ENCODE peak calls at places on chromosomes 12 and 14, in nine cellular contexts. One of them, this sample, is unnamed.

GRCh38 chr14:68947802-68948201 is 31.3 kb downstream of the ACTN1 start:
- DNase-seq in sigmoid colon: peak; percentile 93
- DNase-seq in A549: peak; percentile 76
- DNase-seq in breast epithelium: no peak
- DNase-seq in Peyer's patch: peak; percentile 79
- DNase-seq in right lobe of liver: no peak
- DNase-seq in esophagus squamous epithelium: no peak
- DNase-seq in ovary: no peak
- DNase-seq in endothelial cell of umbilical vein: no peak
- DNase-seq in this sample: peak; percentile 80

GRCh38 chr12:120445911-120446909 is at the start of the genes GATC and TRIAP1:
- DNase-seq in endothelial cell of umbilical vein: peak; percentile 92
- DNase-seq in ovary: peak; percentile 81
- DNase-seq in A549: peak; percentile 89
- DNase-seq in right lobe of liver: peak; percentile 89
- DNase-seq in Peyer's patch: peak; percentile 91
- DNase-seq in breast epithelium: peak; percentile 83
- DNase-seq in esophagus squamous epithelium: peak; percentile 21
- DNase-seq in sigmoid colon: peak; percentile 87
- DNase-seq in this sample: peak; percentile 86

GRCh38 chr12:124752437-124753229 is 111.0 kb downstream of the SCARB1 start:
- DNase-seq in esophagus squamous epithelium: no peak
- DNase-seq in sigmoid colon: no peak
- DNase-seq in right lobe of liver: no peak
- DNase-seq in breast epithelium: no peak
- DNase-seq in ovary: no peak
- DNase-seq in A549: no peak
- DNase-seq in Peyer's patch: no peak
- DNase-seq in endothelial cell of umbilical vein: no peak
- DNase-seq in this sample: no peak

GRCh38 chr14:39034481-39035296 is 68.3 kb downstream of the SEC23A start:
- DNase-seq in breast epithelium: no peak
- DNase-seq in endothelial cell of umbilical vein: peak; percentile 53
- DNase-seq in esophagus squamous epithelium: no peak
- DNase-seq in Peyer's patch: peak; percentile 58
- DNase-seq in right lobe of liver: no peak
- DNase-seq in ovary: no peak
- DNase-seq in A549: peak; percentile 22
- DNase-seq in sigmoid colon: no peak
- DNase-seq in this sample: no peak

GRCh38 chr12:64687816-64688599 is 71.2 kb downstream of the GNS start:
- DNase-seq in breast epithelium: no peak
- DNase-seq in esophagus squamous epithelium: no peak
- DNase-seq in sigmoid colon: peak; percentile 83
- DNase-seq in ovary: no peak
- DNase-seq in Peyer's patch: no peak
- DNase-seq in right lobe of liver: peak; percentile 36
- DNase-seq in A549: no peak
- DNase-seq in endothelial cell of umbilical vein: no peak
- DNase-seq in this sample: no peak

GRCh38 chr12:110355080-110355479 is 48.4 kb downstream of the ANAPC7 start:
- DNase-seq in A549: peak; percentile 74
- DNase-seq in esophagus squamous epithelium: no peak
- DNase-seq in ovary: no peak
- DNase-seq in endothelial cell of umbilical vein: no peak
- DNase-seq in breast epithelium: no peak
- DNase-seq in Peyer's patch: peak; percentile 61
- DNase-seq in right lobe of liver: no peak
- DNase-seq in sigmoid colon: no peak
- DNase-seq in this sample: no peak

GRCh38 chr12:127987199-127987901 is 279.6 kb upstream of the TMEM132C start:
- DNase-seq in A549: no peak
- DNase-seq in sigmoid colon: no peak
- DNase-seq in ovary: no peak
- DNase-seq in right lobe of liver: no peak
- DNase-seq in Peyer's patch: no peak
- DNase-seq in esophagus squamous epithelium: no peak
- DNase-seq in endothelial cell of umbilical vein: no peak
- DNase-seq in breast epithelium: no peak
- DNase-seq in this sample: no peak

GRCh38 chr12:64560395-64561301 is 49.6 kb upstream of the RASSF3 start:
- DNase-seq in esophagus squamous epithelium: no peak
- DNase-seq in breast epithelium: no peak
- DNase-seq in endothelial cell of umbilical vein: peak; percentile 69
- DNase-seq in Peyer's patch: no peak
- DNase-seq in right lobe of liver: no peak
- DNase-seq in sigmoid colon: peak; percentile 21
- DNase-seq in A549: peak; percentile 61
- DNase-seq in ovary: no peak
- DNase-seq in this sample: no peak

GRCh38 chr14:100688598-100689499 is 37.8 kb upstream of the DLK1 start:
- DNase-seq in Peyer's patch: no peak
- DNase-seq in esophagus squamous epithelium: no peak
- DNase-seq in right lobe of liver: no peak
- DNase-seq in endothelial cell of umbilical vein: no peak
- DNase-seq in sigmoid colon: no peak
- DNase-seq in ovary: no peak
- DNase-seq in breast epithelium: no peak
- DNase-seq in A549: peak; percentile 40
- DNase-seq in this sample: no peak

DNA sequence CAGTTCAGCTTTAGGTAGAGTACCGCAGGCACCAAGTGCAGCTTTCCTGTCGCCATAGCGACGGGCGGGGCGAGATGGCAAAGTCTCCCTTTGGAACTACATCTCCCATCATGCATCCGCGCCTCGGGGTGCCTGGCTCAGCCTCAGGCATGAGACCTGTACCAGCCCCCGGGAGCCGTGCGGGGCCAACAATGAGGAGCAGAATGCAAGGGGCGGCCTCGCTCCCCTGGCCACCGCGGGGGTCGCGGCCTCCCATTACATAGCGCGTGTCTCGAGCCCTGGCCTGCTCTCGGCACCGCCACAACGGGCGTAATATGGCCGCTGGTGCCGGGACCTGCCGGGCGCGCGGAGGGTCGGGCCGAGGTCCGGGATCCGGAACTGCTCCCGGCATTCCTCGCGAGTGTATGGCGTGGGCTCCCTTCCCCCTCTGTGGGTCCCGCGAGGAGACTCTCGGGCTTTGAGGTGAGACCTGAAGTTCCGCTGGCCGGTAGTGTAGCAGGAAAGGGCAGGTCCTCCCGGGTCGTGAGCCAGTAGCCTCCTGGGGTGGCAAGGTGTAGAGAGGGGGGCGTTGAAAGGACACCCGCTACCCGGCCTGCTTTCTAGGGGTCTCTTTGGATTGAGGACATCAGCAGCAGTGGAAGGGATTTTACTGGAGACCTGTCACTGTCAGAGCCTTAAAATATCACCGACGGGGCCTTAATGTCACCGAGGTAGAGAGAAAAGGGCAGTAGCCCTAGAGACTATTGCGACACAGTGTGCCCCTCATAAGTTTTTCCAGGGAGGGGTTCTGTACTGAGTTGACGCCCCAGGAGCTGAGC is at the start of gene THTPA:
- DNase-seq in breast epithelium: peak; percentile 84
- DNase-seq in esophagus squamous epithelium: peak; percentile 58
- DNase-seq in Peyer's patch: peak; percentile 98
- DNase-seq in endothelial cell of umbilical vein: peak; percentile 91
- DNase-seq in right lobe of liver: peak; percentile 97
- DNase-seq in A549: peak; percentile 91
- DNase-seq in sigmoid colon: peak; percentile 95
- DNase-seq in ovary: peak; percentile 91
- DNase-seq in this sample: peak; percentile 97
- TF ChIP-seq POLR2A in breast epithelium: no peak
- TF ChIP-seq POLR2A in esophagus squamous epithelium: no peak
- TF ChIP-seq POLR2A in Peyer's patch: peak; percentile 29
- TF ChIP-seq POLR2A in endothelial cell of umbilical vein: peak; percentile 74
- TF ChIP-seq POLR2A in right lobe of liver: no peak
- TF ChIP-seq POLR2A in A549: peak; percentile 75
- TF ChIP-seq POLR2A in sigmoid colon: no peak
- TF ChIP-seq POLR2A in ovary: no peak
- TF ChIP-seq POLR2A in this sample: no peak

GRCh38 chr14:46259536-46259935 is 392.0 kb downstream of the RPL10L start:
- DNase-seq in endothelial cell of umbilical vein: no peak
- DNase-seq in right lobe of liver: no peak
- DNase-seq in breast epithelium: no peak
- DNase-seq in A549: peak; percentile 1
- DNase-seq in sigmoid colon: no peak
- DNase-seq in esophagus squamous epithelium: no peak
- DNase-seq in Peyer's patch: no peak
- DNase-seq in ovary: no peak
- DNase-seq in this sample: no peak
- H3K27ac ChIP-seq in endothelial cell of umbilical vein: no peak overlapping the region
- H3K27ac ChIP-seq in right lobe of liver: no peak overlapping the region
- H3K27ac ChIP-seq in breast epithelium: no peak overlapping the region
- H3K27ac ChIP-seq in A549: no peak overlapping the region
- H3K27ac ChIP-seq in sigmoid colon: no peak overlapping the region
- H3K27ac ChIP-seq in esophagus squamous epithelium: no peak overlapping the region
- H3K27ac ChIP-seq in Peyer's patch: no peak overlapping the region
- H3K27ac ChIP-seq in ovary: no peak overlapping the region
- H3K27ac ChIP-seq in this sample: no peak overlapping the region

DNA sequence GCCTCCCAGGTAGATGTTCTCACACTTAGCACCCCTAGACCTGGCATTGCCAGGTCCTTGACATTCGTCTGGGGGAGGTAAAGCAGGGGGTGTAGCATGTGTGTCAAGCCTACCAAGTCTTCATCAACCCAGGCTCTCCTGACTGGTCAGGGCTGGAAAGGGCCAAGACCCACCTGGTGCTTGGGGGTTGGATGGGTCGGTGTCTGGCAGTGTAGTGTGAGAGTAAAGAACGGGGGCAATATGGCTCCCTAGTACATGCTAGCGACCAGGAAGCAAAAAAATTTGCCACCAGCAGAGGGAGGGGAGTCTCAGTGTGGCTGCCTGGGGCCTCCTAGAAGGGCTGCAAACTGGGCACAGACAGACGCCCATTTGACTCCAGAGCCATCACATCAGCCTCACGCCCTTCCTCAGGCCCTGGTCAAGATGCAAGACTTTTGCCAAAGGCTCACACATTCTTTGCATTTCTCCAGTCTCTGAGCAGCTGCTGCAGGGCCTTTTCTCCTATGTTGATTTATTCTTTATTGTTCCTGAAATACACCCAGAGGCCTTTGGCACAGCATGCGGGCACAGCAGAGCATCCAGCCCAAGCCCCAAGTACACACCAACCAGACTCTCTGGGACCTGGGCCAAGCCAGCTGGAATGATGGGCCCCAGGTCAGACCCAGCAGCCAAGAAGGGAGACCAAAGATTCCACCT is 38.3 kb upstream of the PNMA1 start:
- DNase-seq in right lobe of liver: peak; percentile 95
- DNase-seq in Peyer's patch: peak; percentile 78
- DNase-seq in breast epithelium: peak; percentile 90
- DNase-seq in esophagus squamous epithelium: no peak
- DNase-seq in A549: peak; percentile 53
- DNase-seq in ovary: peak; percentile 75
- DNase-seq in endothelial cell of umbilical vein: peak; percentile 80
- DNase-seq in sigmoid colon: peak; percentile 96
- DNase-seq in this sample: peak; percentile 75
- TF ChIP-seq POLR2A in right lobe of liver: no peak
- TF ChIP-seq POLR2A in Peyer's patch: no peak
- TF ChIP-seq POLR2A in breast epithelium: no peak
- TF ChIP-seq POLR2A in esophagus squamous epithelium: no peak
- TF ChIP-seq POLR2A in A549: no peak
- TF ChIP-seq POLR2A in ovary: no peak
- TF ChIP-seq POLR2A in endothelial cell of umbilical vein: peak; percentile 13
- TF ChIP-seq POLR2A in sigmoid colon: no peak
- TF ChIP-seq POLR2A in this sample: no peak

DNA sequence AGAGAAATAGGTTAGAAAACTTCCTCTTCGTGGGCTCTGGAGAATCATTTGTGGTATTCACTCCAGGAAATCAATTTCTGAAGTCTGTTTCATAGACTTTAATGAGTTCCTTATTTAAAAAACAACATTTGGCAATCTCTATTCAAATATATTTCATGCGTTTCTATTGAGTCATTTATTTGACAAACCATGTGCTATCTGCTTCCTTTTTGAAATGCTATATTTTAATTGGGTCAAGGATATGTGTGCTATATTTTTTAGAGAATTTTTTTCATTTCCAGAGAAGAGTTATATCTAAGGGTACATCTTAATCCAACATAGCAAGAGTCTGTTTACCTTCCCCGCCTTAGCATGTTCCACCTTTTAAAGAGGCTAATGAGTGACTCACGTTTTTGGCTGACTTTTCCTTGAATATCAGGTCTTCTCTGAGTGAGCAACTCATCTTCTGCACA is 252.4 kb upstream of the EGLN3 start:
- DNase-seq in ovary: no peak
- DNase-seq in sigmoid colon: no peak
- DNase-seq in right lobe of liver: no peak
- DNase-seq in breast epithelium: no peak
- DNase-seq in esophagus squamous epithelium: no peak
- DNase-seq in A549: peak; percentile 16
- DNase-seq in Peyer's patch: no peak
- DNase-seq in endothelial cell of umbilical vein: no peak
- DNase-seq in this sample: no peak
- H3K27ac ChIP-seq in ovary: no peak overlapping the region
- H3K27ac ChIP-seq in sigmoid colon: no peak overlapping the region
- H3K27ac ChIP-seq in right lobe of liver: no peak overlapping the region
- H3K27ac ChIP-seq in breast epithelium: peak overlapping the region; percentile 81
- H3K27ac ChIP-seq in esophagus squamous epithelium: no peak overlapping the region
- H3K27ac ChIP-seq in A549: no peak overlapping the region
- H3K27ac ChIP-seq in Peyer's patch: no peak overlapping the region
- H3K27ac ChIP-seq in endothelial cell of umbilical vein: no peak overlapping the region
- H3K27ac ChIP-seq in this sample: no peak overlapping the region

GRCh38 chr12:104460973-104461693 is 4.4 kb downstream of the CHST11 start:
- DNase-seq in breast epithelium: no peak
- DNase-seq in endothelial cell of umbilical vein: peak; percentile 33
- DNase-seq in right lobe of liver: no peak
- DNase-seq in ovary: no peak
- DNase-seq in sigmoid colon: no peak
- DNase-seq in esophagus squamous epithelium: no peak
- DNase-seq in Peyer's patch: no peak
- DNase-seq in A549: no peak
- DNase-seq in this sample: no peak
- TF ChIP-seq POLR2A in breast epithelium: no peak
- TF ChIP-seq POLR2A in endothelial cell of umbilical vein: no peak
- TF ChIP-seq POLR2A in right lobe of liver: no peak
- TF ChIP-seq POLR2A in ovary: no peak
- TF ChIP-seq POLR2A in sigmoid colon: no peak
- TF ChIP-seq POLR2A in esophagus squamous epithelium: no peak
- TF ChIP-seq POLR2A in Peyer's patch: no peak
- TF ChIP-seq POLR2A in A549: no peak
- TF ChIP-seq POLR2A in this sample: no peak

GRCh38 chr14:72699433-72699832 is 194.5 kb downstream of the DPF3 start:
- DNase-seq in Peyer's patch: no peak
- DNase-seq in ovary: no peak
- DNase-seq in esophagus squamous epithelium: no peak
- DNase-seq in breast epithelium: no peak
- DNase-seq in sigmoid colon: no peak
- DNase-seq in right lobe of liver: no peak
- DNase-seq in A549: no peak
- DNase-seq in endothelial cell of umbilical vein: no peak
- DNase-seq in this sample: no peak
- H3K27ac ChIP-seq in Peyer's patch: no peak overlapping the region
- H3K27ac ChIP-seq in ovary: no peak overlapping the region
- H3K27ac ChIP-seq in esophagus squamous epithelium: no peak overlapping the region
- H3K27ac ChIP-seq in breast epithelium: no peak overlapping the region
- H3K27ac ChIP-seq in sigmoid colon: no peak overlapping the region
- H3K27ac ChIP-seq in right lobe of liver: no peak overlapping the region
- H3K27ac ChIP-seq in A549: no peak overlapping the region
- H3K27ac ChIP-seq in endothelial cell of umbilical vein: no peak overlapping the region
- H3K27ac ChIP-seq in this sample: no peak overlapping the region

This sample was measured in heart left ventricle.